ENCODE peak calls at places on chromosomes 7 and 10, in four cellular contexts. C is ovary, N is tibial nerve, O is thyroid gland. P is an unnamed sample.

GRCh38 chr10:110398419-110399162 is 93.9 kb upstream of the SMNDC1 start:
- DNase-seq in N (no peak), O (peak; percentile 26), C (no peak), P (peak; percentile 84)

GRCh38 chr10:75035975-75036708 is 75.3 kb upstream of the SAMD8 start:
- DNase-seq in O (no peak), C (no peak), N (no peak), P (no peak)

GRCh38 chr10:126458453-126458852 is 70.2 kb upstream of the ADAM12 start:
- DNase-seq in O (no peak), C (no peak), N (no peak), P (no peak)

GRCh38 chr10:51960494-51960895 is 261.1 kb upstream of the CSTF2T start:
- DNase-seq in O (no peak), N (peak; percentile 49), C (no peak), P (no peak)

GRCh38 chr7:146057958-146058357 is 58.6 kb upstream of the CNTNAP2 start:
- DNase-seq in O (no peak), C (no peak), N (no peak), P (no peak)

GRCh38 chr10:116769791-116770190 is 27.4 kb upstream of the HSPA12A start:
- DNase-seq in O (no peak), N (no peak), C (peak; percentile 61), P (no peak)

GRCh38 chr10:84935772-84936171 is 607.4 kb downstream of the CCSER2 start:
- DNase-seq in O (no peak), C (no peak), N (no peak), P (no peak)

GRCh38 chr10:43299579-43299978 is 32.7 kb upstream of the RASGEF1A start:
- DNase-seq in N (no peak), C (no peak), O (no peak), P (peak; percentile 26)

GRCh38 chr10:110818311-110819257 is 53.1 kb upstream of the PDCD4 start:
- DNase-seq in O (peak; percentile 94), N (no peak), C (peak; percentile 37), P (peak; percentile 80)

GRCh38 chr10:43202657-43203490 is 64.0 kb downstream of the RASGEF1A start:
- DNase-seq in C (peak; percentile 21), O (peak; percentile 19), N (no peak), P (peak; percentile 46)

GRCh38 chr7:147811923-147812322 is 778.6 kb upstream of the C7orf33 start:
- DNase-seq in O (no peak), C (peak; percentile 29), N (no peak), P (no peak)

GRCh38 chr7:116525298-116525912 is 569 bp downstream of the CAV1 start:
- DNase-seq in O (peak; percentile 73), C (peak; percentile 53), N (peak; percentile 22), P (peak; percentile 43)

GRCh38 chr10:99779335-99779734 is 3.1 kb upstream of the ABCC2 start:
- DNase-seq in C (no peak), N (peak; percentile 10), O (no peak), P (no peak)

GRCh38 chr7:70406419-70407189 is 725.3 kb upstream of the GALNT17 start:
- DNase-seq in O (no peak), N (no peak), C (no peak), P (no peak)

GRCh38 chr7:39587393-39587792 is 21.2 kb downstream of the YAE1 start:
- DNase-seq in O (no peak), N (no peak), C (no peak), P (no peak)

GRCh38 chr10:71767420-71768035 is 5.8 kb downstream of the VSIR start:
- DNase-seq in C (peak; percentile 79), O (no peak), N (peak; percentile 27), P (peak; percentile 36)

GRCh38 chr10:108797573-108797972 is 1125.7 kb downstream of the XPNPEP1 start:
- DNase-seq in O (no peak), C (no peak), N (no peak), P (no peak)

GRCh38 chr7:155948845-155949244 is 136.6 kb upstream of the SHH start:
- DNase-seq in O (no peak), C (no peak), N (no peak), P (no peak)

GRCh38 chr10:48439581-48440041 is 133.1 kb downstream of the MAPK8 start:
- DNase-seq in C (no peak), O (peak; percentile 70), N (no peak), P (peak; percentile 52)

GRCh38 chr7:69738396-69738889 is 140.2 kb downstream of the AUTS2 start:
- DNase-seq in C (no peak), N (no peak), O (no peak), P (no peak)

GRCh38 chr7:31052841-31053601 is 913 bp downstream of the ADCYAP1R1 start:
- DNase-seq in N (no peak), C (no peak), O (no peak), P (no peak)

GRCh38 chr7:2821161-2821841 is 22.8 kb downstream of the GNA12 start:
- DNase-seq in C (no peak), O (peak; percentile 40), N (no peak), P (no peak)

GRCh38 chr10:112330154-112330553 is 43.8 kb upstream of the ACSL5 start:
- DNase-seq in C (no peak), O (peak; percentile 68), N (no peak), P (peak; percentile 33)

GRCh38 chr7:2151235-2151634 is 81.5 kb downstream of the MAD1L1 start:
- DNase-seq in C (no peak), N (no peak), O (no peak), P (no peak)

GRCh38 chr10:121942749-121943148 is 14.9 kb upstream of the ATE1 start:
- DNase-seq in N (peak; percentile 20), O (no peak), C (no peak), P (no peak)

GRCh38 chr10:26780793-26781601 is 79.8 kb downstream of the ABI1 start:
- DNase-seq in C (no peak), N (no peak), O (peak; percentile 37), P (no peak)

GRCh38 chr10:29055091-29055490 is 233.8 kb upstream of the LYZL1 start:
- DNase-seq in N (no peak), C (no peak), O (no peak), P (no peak)

GRCh38 chr7:104149822-104150221 is 58.0 kb downstream of the ORC5 start:
- DNase-seq in O (no peak), C (no peak), N (no peak), P (no peak)

GRCh38 chr10:95789928-95790327 is 34.0 kb downstream of the ENTPD1 start:
- DNase-seq in O (no peak), C (no peak), N (no peak), P (no peak)

DNA sequence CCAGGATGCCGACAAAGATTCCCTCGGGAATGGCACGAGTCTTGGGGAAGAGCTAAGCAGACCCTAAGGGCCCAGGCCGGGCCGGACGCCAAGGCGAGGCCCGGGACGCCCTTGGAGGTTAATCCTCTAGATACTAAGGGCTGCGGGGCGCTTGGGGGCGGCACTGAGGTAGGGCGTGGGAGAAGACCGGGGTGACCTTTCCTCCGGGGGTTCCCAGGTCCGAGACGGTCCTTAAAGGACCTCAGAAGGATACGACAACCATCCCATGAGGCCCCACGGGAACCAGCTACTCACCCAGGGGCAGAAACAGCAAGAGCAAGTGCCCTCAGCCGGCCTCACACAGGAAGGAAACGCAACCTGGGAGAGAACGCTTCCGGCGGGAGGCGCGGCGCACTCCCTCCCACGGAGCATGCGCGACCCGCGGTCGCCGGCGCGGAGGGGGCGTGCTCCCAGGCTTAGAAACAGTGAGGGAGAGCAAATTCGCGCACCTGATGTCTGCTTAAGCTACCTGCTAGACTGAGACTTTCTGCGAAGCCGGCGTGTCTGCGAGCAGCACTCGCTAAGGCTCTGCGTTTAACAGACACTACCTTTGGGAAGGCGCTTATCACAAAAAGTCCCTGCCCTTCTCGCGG is at the start of gene ATAD1:
- DNase-seq in O (peak; percentile 87), C (peak; percentile 73), N (peak; percentile 58), P (peak; percentile 90)
- TF ChIP-seq POLR2A in O (peak; percentile 35), C (peak; percentile 32), N (peak; percentile 5), P (peak; percentile 81)

DNA sequence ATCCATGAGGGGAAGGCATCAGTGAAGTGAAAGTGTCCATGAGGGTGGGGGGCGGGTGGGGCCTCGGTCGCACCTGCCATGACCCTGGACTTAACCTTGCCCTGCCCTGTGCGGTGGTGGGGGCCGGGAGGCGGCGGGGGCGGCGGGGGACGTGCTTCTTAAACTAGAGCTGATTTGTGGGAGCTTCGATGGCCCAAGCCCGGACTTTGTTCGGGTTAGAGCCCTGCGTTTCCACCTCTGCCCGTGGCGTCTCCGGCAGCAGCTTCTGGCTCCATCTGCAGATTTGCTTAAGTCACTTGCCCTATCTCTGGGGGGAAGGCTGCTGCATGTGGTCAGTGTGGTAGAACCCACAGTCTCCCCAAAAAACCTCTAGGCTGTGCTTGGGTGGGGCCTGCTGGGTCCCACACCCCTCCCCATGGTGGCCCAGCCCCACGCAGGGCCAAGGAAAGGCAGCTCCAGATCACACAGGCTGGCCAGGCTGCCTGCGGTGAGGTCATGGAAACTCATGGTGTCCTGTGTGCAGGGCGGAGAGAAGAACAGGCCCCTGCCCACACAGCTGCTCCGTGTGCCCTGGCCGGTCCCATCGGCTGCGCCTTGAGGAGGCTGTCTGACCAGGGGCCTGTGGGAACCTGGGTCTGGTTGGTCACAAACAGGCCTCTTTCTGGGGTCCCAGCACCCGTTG is 93.2 kb downstream of the INPP5A start:
- DNase-seq in N (peak; percentile 65), O (no peak), C (peak; percentile 73), P (peak; percentile 49)
- TF ChIP-seq POLR2A in N (no peak), O (no peak), C (no peak), P (no peak)

DNA sequence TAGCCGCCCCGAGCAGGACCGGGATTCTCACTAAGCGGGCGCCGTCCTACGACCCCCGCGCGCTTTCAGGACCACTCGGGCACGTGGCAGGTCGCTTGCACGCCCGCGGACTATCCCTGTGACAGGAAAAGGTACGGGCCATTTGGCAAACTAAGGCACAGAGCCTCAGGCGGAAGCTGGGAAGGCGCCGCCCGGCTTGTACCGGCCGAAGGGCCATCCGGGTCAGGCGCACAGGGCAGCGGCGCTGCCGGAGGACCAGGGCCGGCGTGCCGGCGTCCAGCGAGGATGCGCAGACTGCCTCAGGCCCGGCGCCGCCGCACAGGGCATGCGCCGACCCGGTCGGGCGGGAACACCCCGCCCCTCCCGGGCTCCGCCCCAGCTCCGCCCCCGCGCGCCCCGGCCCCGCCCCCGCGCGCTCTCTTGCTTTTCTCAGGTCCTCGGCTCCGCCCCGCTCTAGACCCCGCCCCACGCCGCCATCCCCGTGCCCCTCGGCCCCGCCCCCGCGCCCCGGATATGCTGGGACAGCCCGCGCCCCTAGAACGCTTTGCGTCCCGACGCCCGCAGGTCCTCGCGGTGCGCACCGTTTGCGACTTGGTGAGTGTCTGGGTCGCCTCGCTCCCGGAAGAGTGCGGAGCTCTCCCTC is at the start of gene MGMT:
- DNase-seq in N (peak; percentile 97), O (peak; percentile 95), C (peak; percentile 94), P (peak; percentile 97)
- TF ChIP-seq POLR2A in N (no peak), O (no peak), C (peak; percentile 51), P (peak; percentile 59)

GRCh38 chr10:12333382-12334185 is 15.8 kb upstream of the CAMK1D start:
- DNase-seq in O (peak; percentile 26), N (peak; percentile 50), C (peak; percentile 27), P (peak; percentile 51)
- TF ChIP-seq POLR2A in O (no peak), N (no peak), C (no peak), P (no peak)

P was measured in transverse colon.